ENCODE peak calls at places on chromosome 1, in four cellular contexts. One of them, this sample, is unnamed.

GRCh38 chr1:24318988-24319863 is at the start of gene GRHL3:
- DNase-seq in progenitor cell of endocrine pancreas: peak
- DNase-seq in WTC11: peak
- DNase-seq in GM12865: no peak
- DNase-seq in this sample: no peak

GRCh38 chr1:85583355-85584263 is 3.0 kb downstream of the CCN1 start:
- DNase-seq in progenitor cell of endocrine pancreas: no peak
- DNase-seq in WTC11: no peak
- DNase-seq in GM12865: no peak
- DNase-seq in this sample: no peak

GRCh38 chr1:65728504-65728903 is 64.2 kb upstream of the PDE4B start:
- DNase-seq in progenitor cell of endocrine pancreas: no peak
- DNase-seq in WTC11: no peak
- DNase-seq in GM12865: no peak
- DNase-seq in this sample: no peak

GRCh38 chr1:66375125-66375524 is 158.8 kb upstream of the SGIP1 start:
- DNase-seq in progenitor cell of endocrine pancreas: no peak
- DNase-seq in WTC11: no peak
- DNase-seq in GM12865: peak
- DNase-seq in this sample: no peak

GRCh38 chr1:219358080-219358479 is 184.4 kb downstream of the LYPLAL1 start:
- DNase-seq in progenitor cell of endocrine pancreas: no peak
- DNase-seq in WTC11: no peak
- DNase-seq in GM12865: no peak
- DNase-seq in this sample: no peak

GRCh38 chr1:116147114-116147510 is 35.9 kb downstream of the MAB21L3 start:
- DNase-seq in progenitor cell of endocrine pancreas: no peak
- DNase-seq in WTC11: no peak
- DNase-seq in GM12865: no peak
- DNase-seq in this sample: no peak

GRCh38 chr1:17674707-17675505 is 80.2 kb upstream of the ACTL8 start:
- DNase-seq in progenitor cell of endocrine pancreas: no peak
- DNase-seq in WTC11: no peak
- DNase-seq in GM12865: no peak
- DNase-seq in this sample: no peak

GRCh38 chr1:113811353-113811887 is 856 bp downstream of the RSBN1 start:
- DNase-seq in progenitor cell of endocrine pancreas: no peak
- DNase-seq in WTC11: no peak
- DNase-seq in GM12865: peak
- DNase-seq in this sample: peak

GRCh38 chr1:90725961-90726715 is 9.0 kb upstream of the BARHL2 start:
- DNase-seq in progenitor cell of endocrine pancreas: no peak
- DNase-seq in WTC11: no peak
- DNase-seq in GM12865: no peak
- DNase-seq in this sample: no peak

GRCh38 chr1:117275055-117275454 is 64.3 kb upstream of the VTCN1 start:
- DNase-seq in progenitor cell of endocrine pancreas: no peak
- DNase-seq in WTC11: no peak
- DNase-seq in GM12865: peak
- DNase-seq in this sample: no peak

GRCh38 chr1:198122693-198123092 is 34.1 kb upstream of the NEK7 start:
- DNase-seq in progenitor cell of endocrine pancreas: no peak
- DNase-seq in WTC11: no peak
- DNase-seq in GM12865: no peak
- DNase-seq in this sample: no peak

GRCh38 chr1:205917466-205918248 is 25.6 kb downstream of the SLC26A9 start:
- DNase-seq in progenitor cell of endocrine pancreas: no peak
- DNase-seq in WTC11: no peak
- DNase-seq in GM12865: peak
- DNase-seq in this sample: no peak

GRCh38 chr1:51627672-51628071 is 10.8 kb downstream of the OSBPL9 start:
- DNase-seq in progenitor cell of endocrine pancreas: no peak
- DNase-seq in WTC11: no peak
- DNase-seq in GM12865: peak
- DNase-seq in this sample: no peak

GRCh38 chr1:228992044-228992443 is 256.8 kb downstream of the RHOU start:
- DNase-seq in progenitor cell of endocrine pancreas: no peak
- DNase-seq in WTC11: no peak
- DNase-seq in GM12865: no peak
- DNase-seq in this sample: no peak

GRCh38 chr1:147171399-147172167 is 687 bp downstream of the PRKAB2 start:
- DNase-seq in progenitor cell of endocrine pancreas: no peak
- DNase-seq in WTC11: no peak
- DNase-seq in GM12865: peak
- DNase-seq in this sample: no peak

GRCh38 chr1:100443739-100444571 is 91.6 kb downstream of the CDC14A start:
- DNase-seq in progenitor cell of endocrine pancreas: no peak
- DNase-seq in WTC11: no peak
- DNase-seq in GM12865: peak
- DNase-seq in this sample: no peak

GRCh38 chr1:95084317-95085176 is 11.8 kb upstream of the ALG14 start:
- DNase-seq in progenitor cell of endocrine pancreas: no peak
- DNase-seq in WTC11: peak
- DNase-seq in GM12865: peak
- DNase-seq in this sample: no peak

GRCh38 chr1:153353226-153353947 is 4.3 kb upstream of the S100A9 start:
- DNase-seq in progenitor cell of endocrine pancreas: no peak
- DNase-seq in WTC11: peak
- DNase-seq in GM12865: no peak
- DNase-seq in this sample: no peak

GRCh38 chr1:65434760-65435159 is 14.3 kb downstream of the LEPR start:
- DNase-seq in progenitor cell of endocrine pancreas: no peak
- DNase-seq in WTC11: no peak
- DNase-seq in GM12865: no peak
- DNase-seq in this sample: no peak

GRCh38 chr1:169509354-169509753 is 23.6 kb upstream of the SLC19A2 start:
- DNase-seq in progenitor cell of endocrine pancreas: no peak
- DNase-seq in WTC11: no peak
- DNase-seq in GM12865: no peak
- DNase-seq in this sample: no peak

GRCh38 chr1:91948501-91949355 is 473 bp upstream of the BRDT start:
- DNase-seq in progenitor cell of endocrine pancreas: no peak
- DNase-seq in WTC11: no peak
- DNase-seq in GM12865: no peak
- DNase-seq in this sample: no peak

GRCh38 chr1:231395051-231395995 is 26.8 kb downstream of the EGLN1 start:
- DNase-seq in progenitor cell of endocrine pancreas: no peak
- DNase-seq in WTC11: no peak
- DNase-seq in GM12865: no peak
- DNase-seq in this sample: no peak

GRCh38 chr1:156483397-156483796 is 17.2 kb downstream of the MEF2D start:
- DNase-seq in progenitor cell of endocrine pancreas: no peak
- DNase-seq in WTC11: no peak
- DNase-seq in GM12865: no peak
- DNase-seq in this sample: no peak

GRCh38 chr1:111422546-111423391 is 4.8 kb downstream of the OVGP1 start:
- DNase-seq in progenitor cell of endocrine pancreas: no peak
- DNase-seq in WTC11: no peak
- DNase-seq in GM12865: no peak
- DNase-seq in this sample: no peak

GRCh38 chr1:223136086-223136485 is 7.0 kb downstream of the TLR5 start:
- DNase-seq in progenitor cell of endocrine pancreas: no peak
- DNase-seq in WTC11: peak
- DNase-seq in GM12865: no peak
- DNase-seq in this sample: no peak

GRCh38 chr1:4931486-4931885 is 277.1 kb downstream of the AJAP1 start:
- DNase-seq in progenitor cell of endocrine pancreas: no peak
- DNase-seq in WTC11: no peak
- DNase-seq in GM12865: no peak
- DNase-seq in this sample: no peak

GRCh38 chr1:2946291-2946690 is 75.0 kb upstream of the ACTRT2 start:
- DNase-seq in progenitor cell of endocrine pancreas: no peak
- DNase-seq in WTC11: peak
- DNase-seq in GM12865: no peak
- DNase-seq in this sample: no peak
- TF ChIP-seq CTCF in progenitor cell of endocrine pancreas: no peak
- TF ChIP-seq CTCF in WTC11: no peak
- TF ChIP-seq CTCF in GM12865: no peak
- TF ChIP-seq CTCF in this sample: no peak

GRCh38 chr1:246492611-246493245 is 14.4 kb downstream of the SMYD3 start:
- DNase-seq in progenitor cell of endocrine pancreas: peak
- DNase-seq in WTC11: peak
- DNase-seq in GM12865: peak
- DNase-seq in this sample: no peak
- TF ChIP-seq CTCF in progenitor cell of endocrine pancreas: peak
- TF ChIP-seq CTCF in WTC11: peak
- TF ChIP-seq CTCF in GM12865: peak
- TF ChIP-seq CTCF in this sample: no peak

GRCh38 chr1:40772146-40772770 is 11.3 kb upstream of the KCNQ4 start:
- DNase-seq in progenitor cell of endocrine pancreas: no peak
- DNase-seq in WTC11: no peak
- DNase-seq in GM12865: no peak
- DNase-seq in this sample: no peak

GRCh38 chr1:40768146-40768990 is 15.2 kb upstream of the KCNQ4 start:
- DNase-seq in progenitor cell of endocrine pancreas: no peak
- DNase-seq in WTC11: no peak
- DNase-seq in GM12865: no peak
- DNase-seq in this sample: no peak

GRCh38 chr1:40766560-40766959 is 17.0 kb upstream of the KCNQ4 start:
- DNase-seq in progenitor cell of endocrine pancreas: no peak
- DNase-seq in WTC11: no peak
- DNase-seq in GM12865: no peak
- DNase-seq in this sample: no peak

GRCh38 chr1:40770296-40771070 is 13.1 kb upstream of the KCNQ4 start:
- DNase-seq in progenitor cell of endocrine pancreas: no peak
- DNase-seq in WTC11: peak
- DNase-seq in GM12865: no peak
- DNase-seq in this sample: no peak

GRCh38 chr1:40769815-40770214 is 13.8 kb upstream of the KCNQ4 start:
- DNase-seq in progenitor cell of endocrine pancreas: no peak
- DNase-seq in WTC11: no peak
- DNase-seq in GM12865: no peak
- DNase-seq in this sample: no peak
- TF ChIP-seq CTCF in progenitor cell of endocrine pancreas: no peak
- TF ChIP-seq CTCF in WTC11: no peak
- TF ChIP-seq CTCF in GM12865: peak
- TF ChIP-seq CTCF in this sample: no peak

GRCh38 chr1:241499910-241500309 is 19.6 kb downstream of the FH start:
- DNase-seq in progenitor cell of endocrine pancreas: no peak
- DNase-seq in WTC11: no peak
- DNase-seq in GM12865: no peak
- DNase-seq in this sample: no peak
- TF ChIP-seq CTCF in progenitor cell of endocrine pancreas: peak
- TF ChIP-seq CTCF in WTC11: no peak
- TF ChIP-seq CTCF in GM12865: peak
- TF ChIP-seq CTCF in this sample: no peak

DNA sequence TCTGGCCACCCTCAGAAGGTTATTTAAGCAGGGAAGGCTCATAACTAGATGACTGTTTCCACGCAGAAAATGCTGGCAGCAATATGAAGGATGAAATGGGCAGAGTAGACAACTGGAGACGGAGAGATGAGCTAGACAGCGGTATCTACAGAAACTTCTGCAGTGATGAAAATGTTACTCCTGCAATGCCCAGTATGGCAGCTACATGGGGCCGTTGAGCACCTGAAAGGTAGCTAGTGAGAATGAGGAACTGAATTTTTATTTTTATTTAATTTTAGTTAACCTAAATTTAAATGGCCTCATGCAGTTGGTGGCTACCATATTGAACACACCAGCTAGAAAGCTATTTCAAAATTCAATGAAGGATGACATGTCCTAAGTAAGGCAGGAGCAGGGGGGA is 27.3 kb downstream of the SIPA1L2 start:
- DNase-seq in progenitor cell of endocrine pancreas: no peak
- DNase-seq in WTC11: no peak
- DNase-seq in GM12865: no peak
- DNase-seq in this sample: no peak
- TF ChIP-seq CTCF in progenitor cell of endocrine pancreas: peak
- TF ChIP-seq CTCF in WTC11: peak
- TF ChIP-seq CTCF in GM12865: no peak
- TF ChIP-seq CTCF in this sample: no peak

DNA sequence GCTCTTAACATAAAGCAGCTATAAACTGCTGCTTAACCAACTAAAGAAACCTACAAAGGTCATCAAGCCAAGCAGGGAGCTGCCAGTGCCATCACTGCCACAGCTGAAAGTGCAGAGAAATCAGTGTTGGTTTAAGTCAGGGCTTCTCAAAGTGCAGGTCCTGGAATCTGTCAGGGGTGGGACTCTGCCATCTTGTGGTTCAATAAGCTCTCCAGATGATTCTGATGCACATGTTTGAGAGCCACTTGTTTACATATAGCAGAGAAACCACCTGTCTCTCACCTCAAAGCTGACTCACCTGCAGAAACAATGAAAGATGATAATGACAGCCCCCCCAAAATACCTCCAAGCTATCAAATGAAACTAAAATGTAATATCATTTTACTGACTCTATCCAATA is 49.3 kb downstream of the SH3GLB1 start:
- DNase-seq in progenitor cell of endocrine pancreas: no peak
- DNase-seq in WTC11: no peak
- DNase-seq in GM12865: peak
- DNase-seq in this sample: no peak
- TF ChIP-seq CTCF in progenitor cell of endocrine pancreas: no peak
- TF ChIP-seq CTCF in WTC11: no peak
- TF ChIP-seq CTCF in GM12865: no peak
- TF ChIP-seq CTCF in this sample: no peak

GRCh38 chr1:20152599-20152930 is 13.4 kb downstream of the PLA2G2F start:
- DNase-seq in progenitor cell of endocrine pancreas: no peak
- DNase-seq in WTC11: no peak
- DNase-seq in GM12865: no peak
- DNase-seq in this sample: no peak
- TF ChIP-seq CTCF in progenitor cell of endocrine pancreas: no peak
- TF ChIP-seq CTCF in WTC11: no peak
- TF ChIP-seq CTCF in GM12865: no peak
- TF ChIP-seq CTCF in this sample: no peak

DNA sequence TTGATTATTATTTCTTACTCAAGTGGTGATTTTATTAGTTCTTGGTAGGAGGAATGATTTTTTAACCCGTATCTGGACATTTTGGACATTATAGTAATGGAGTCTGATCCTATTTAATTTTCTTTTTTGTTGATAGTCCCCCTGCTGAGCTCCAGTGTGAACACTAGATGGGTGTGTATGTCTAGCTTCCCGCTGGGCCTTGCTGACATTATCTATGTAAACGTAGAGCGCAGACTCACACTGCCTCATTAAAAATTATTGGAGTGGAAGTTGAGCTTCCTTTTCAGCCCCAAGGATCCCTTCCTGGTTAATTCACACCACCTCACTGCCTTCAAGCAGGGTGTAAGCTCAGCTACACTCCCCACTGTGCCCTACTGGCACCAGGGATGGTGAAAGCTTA is 467.6 kb upstream of the PKN2 start:
- DNase-seq in progenitor cell of endocrine pancreas: no peak
- DNase-seq in WTC11: no peak
- DNase-seq in GM12865: no peak
- DNase-seq in this sample: no peak
- TF ChIP-seq CTCF in progenitor cell of endocrine pancreas: no peak
- TF ChIP-seq CTCF in WTC11: no peak
- TF ChIP-seq CTCF in GM12865: no peak
- TF ChIP-seq CTCF in this sample: no peak